ENCODE peak calls at places on chromosomes 7 and 10, in four cellular contexts. B, T, I and X are unnamed samples.

GRCh38 chr10:59240581-59241183 is 64.2 kb downstream of the PHYHIPL start:
- DNase-seq in B (no peak), T (no peak), I (peak), X (peak)

GRCh38 chr7:36474283-36475010 is 84.8 kb downstream of the ANLN start:
- DNase-seq in B (no peak), T (no peak), I (no peak), X (no peak)

GRCh38 chr10:69914373-69915268 is 112.9 kb downstream of the COL13A1 start:
- DNase-seq in B (peak), T (peak), I (peak), X (peak)

GRCh38 chr10:22505923-22506685 is 160.8 kb downstream of the SPAG6 start:
- DNase-seq in B (no peak), T (peak), I (no peak), X (no peak)

GRCh38 chr7:39746162-39746782 is 122.9 kb downstream of the RALA start:
- DNase-seq in B (peak), T (peak), I (peak), X (peak)

GRCh38 chr10:127695431-127695830 is 41.6 kb upstream of the FOXI2 start:
- DNase-seq in B (no peak), T (no peak), I (no peak), X (no peak)

GRCh38 chr7:151186640-151187408 is at the start of gene ASB10:
- DNase-seq in B (no peak), T (no peak), I (no peak), X (no peak)

GRCh38 chr10:11017575-11018425 is at the start of gene CELF2:
- DNase-seq in B (peak), T (peak), I (no peak), X (peak)

GRCh38 chr7:19920705-19921104 is 147.3 kb upstream of the TMEM196 start:
- DNase-seq in B (no peak), T (no peak), I (no peak), X (no peak)

GRCh38 chr10:59064759-59065498 is 111.5 kb upstream of the PHYHIPL start:
- DNase-seq in B (no peak), T (no peak), I (no peak), X (no peak)

GRCh38 chr7:12646139-12646538 is 41.3 kb upstream of the ARL4A start:
- DNase-seq in B (no peak), T (no peak), I (no peak), X (no peak)

GRCh38 chr10:4701016-4701415 is 125.0 kb upstream of the AKR1E2 start:
- DNase-seq in B (no peak), T (no peak), I (no peak), X (no peak)

GRCh38 chr10:91604936-91605534 is 27.8 kb downstream of the PPP1R3C start:
- DNase-seq in B (no peak), T (no peak), I (no peak), X (no peak)

GRCh38 chr7:150389532-150389816 is 10.3 kb downstream of the ZNF775 start:
- DNase-seq in B (no peak), T (no peak), I (no peak), X (no peak)